ENCODE peak calls at places on chromosomes 5 and 9, in four cellular contexts. E, I, W and J are unnamed samples. For H3K4me1, the result is how much of the 10 kb centered on the place peaks cover.

GRCh38 chr5:83400712-83401111 is 70.8 kb upstream of the VCAN start:
- DNase-seq in W (no peak), I (no peak), E (no peak), J (no peak)

GRCh38 chr5:167951121-167951520 is 340.3 kb upstream of the WWC1 start:
- DNase-seq in E (no peak), I (no peak), W (no peak), J (no peak)

GRCh38 chr9:17799383-17799782 is 220.5 kb downstream of the SH3GL2 start:
- DNase-seq in W (no peak), I (no peak), E (no peak), J (no peak)

GRCh38 chr9:93112116-93112863 is 16.3 kb downstream of the CARD19 start:
- DNase-seq in W (no peak), E (no peak), I (no peak), J (peak)

GRCh38 chr5:136620016-136620419 is 254.7 kb upstream of the TRPC7 start:
- DNase-seq in E (no peak), I (no peak), W (no peak), J (no peak)

GRCh38 chr5:138951986-138952735 is 77.0 kb upstream of the LRRTM2 start:
- DNase-seq in E (no peak), W (no peak), I (no peak), J (no peak)

GRCh38 chr5:179801304-179802206 is 5.1 kb downstream of the MGAT4B start:
- DNase-seq in I (peak), W (peak), E (peak), J (peak)

GRCh38 chr5:132807163-132807838 is 5.8 kb upstream of the SOWAHA start:
- DNase-seq in E (peak), W (no peak), I (peak), J (no peak)

GRCh38 chr5:154138701-154139100 is 51.8 kb upstream of the GALNT10 start:
- DNase-seq in I (peak), W (no peak), E (no peak), J (peak)

GRCh38 chr9:121529237-121529987 is 29.8 kb upstream of the GGTA1 start:
- DNase-seq in W (peak), E (no peak), I (peak), J (peak)

GRCh38 chr5:64958757-64959391 is 190.1 kb downstream of the CWC27 start:
- DNase-seq in W (no peak), I (no peak), E (peak), J (no peak)

GRCh38 chr9:137295313-137296213 is 6.5 kb downstream of the NRARP start:
- DNase-seq in W (no peak), E (peak), I (no peak), J (no peak)

GRCh38 chr5:176355400-176356178 is 6.0 kb downstream of the KIAA1191 start:
- DNase-seq in I (no peak), E (no peak), W (no peak), J (no peak)
- TF ChIP-seq CTCF in I (no peak), E (no peak), W (no peak), J (no peak)

DNA sequence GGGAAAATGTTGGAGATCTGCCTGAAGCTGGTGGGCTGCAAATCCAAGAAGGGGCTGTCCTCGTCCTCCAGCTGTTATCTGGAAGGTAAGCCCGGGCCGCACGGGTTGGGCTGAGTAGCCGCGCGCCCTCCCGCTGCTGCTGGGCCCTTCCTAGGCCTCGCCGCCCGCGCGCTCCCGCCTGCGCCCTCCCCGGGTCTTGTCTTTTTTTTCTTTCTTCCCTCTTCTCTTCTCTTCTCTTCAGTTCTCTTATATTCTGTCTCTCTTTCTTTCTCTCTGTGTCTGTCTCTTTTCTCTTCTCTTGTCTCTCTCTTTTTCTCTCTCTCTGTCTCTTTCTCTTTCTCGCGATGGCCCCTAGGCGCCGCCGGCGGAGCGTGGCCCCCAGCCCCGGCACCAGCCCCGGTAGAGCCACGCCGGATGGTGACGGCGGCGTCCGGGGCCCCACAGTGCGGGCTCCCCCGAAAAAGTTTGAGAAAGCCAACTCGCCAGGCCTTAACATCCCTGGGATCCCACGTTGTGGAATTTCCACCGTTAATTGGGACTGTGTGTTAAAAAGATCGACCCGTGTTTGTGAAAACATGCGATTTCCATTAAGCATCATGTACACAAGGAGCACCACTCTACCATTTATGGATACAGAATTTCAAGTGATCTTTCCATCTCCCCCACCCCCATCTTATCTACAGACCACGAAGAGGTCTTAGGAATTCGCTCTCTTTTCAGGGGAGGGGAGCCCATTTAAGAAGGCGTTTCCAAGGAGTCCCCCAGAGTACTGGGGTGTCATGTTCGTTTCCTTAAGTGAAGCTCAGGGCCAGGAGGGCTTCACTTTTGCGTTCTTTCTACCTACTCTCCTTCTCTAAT is 616 bp downstream of the ABL1 start:
- DNase-seq in W (no peak), E (peak), I (peak), J (peak)
- H3K4me1 ChIP-seq in W (under half), E (under half), I (under half), J (under half)

DNA sequence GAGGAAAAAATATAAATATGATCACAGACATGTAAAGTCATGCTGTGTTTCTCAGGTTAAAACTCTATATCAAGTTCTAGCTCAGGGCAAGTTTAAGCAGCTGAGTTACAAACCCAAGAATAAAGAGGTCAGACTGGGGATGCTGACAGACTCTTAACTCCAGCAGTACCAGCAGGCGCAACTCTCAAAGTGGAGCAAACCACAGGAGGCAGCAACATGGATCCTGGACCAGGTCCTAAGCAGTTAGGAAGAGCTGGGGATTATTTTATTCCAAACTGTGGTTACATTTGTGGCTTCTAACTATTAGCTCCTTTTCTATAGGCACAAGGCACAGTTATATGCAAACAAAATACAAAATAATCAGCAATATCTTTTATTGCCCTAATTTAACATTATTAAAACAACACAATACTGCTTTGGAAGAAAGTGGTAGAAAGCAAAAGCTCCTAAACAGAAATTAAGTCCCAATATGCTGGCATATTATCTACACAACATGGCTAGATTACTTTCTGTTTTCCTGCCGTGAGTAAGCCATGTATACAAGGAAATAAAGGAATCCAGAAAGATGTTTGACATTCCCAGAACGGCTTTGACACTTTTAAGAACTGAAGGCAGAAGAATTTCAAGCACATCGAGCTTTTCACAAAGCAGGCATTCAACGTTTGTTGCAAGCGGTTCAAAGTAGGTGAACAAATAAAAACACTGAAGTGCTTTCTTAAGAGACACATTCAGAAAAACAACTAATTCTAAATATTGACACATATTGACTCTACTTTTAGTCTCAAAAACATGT is 378.8 kb upstream of the ZNF608 start:
- DNase-seq in E (peak), I (no peak), W (no peak), J (no peak)
- TF ChIP-seq CTCF in E (no peak), I (no peak), W (no peak), J (no peak)

DNA sequence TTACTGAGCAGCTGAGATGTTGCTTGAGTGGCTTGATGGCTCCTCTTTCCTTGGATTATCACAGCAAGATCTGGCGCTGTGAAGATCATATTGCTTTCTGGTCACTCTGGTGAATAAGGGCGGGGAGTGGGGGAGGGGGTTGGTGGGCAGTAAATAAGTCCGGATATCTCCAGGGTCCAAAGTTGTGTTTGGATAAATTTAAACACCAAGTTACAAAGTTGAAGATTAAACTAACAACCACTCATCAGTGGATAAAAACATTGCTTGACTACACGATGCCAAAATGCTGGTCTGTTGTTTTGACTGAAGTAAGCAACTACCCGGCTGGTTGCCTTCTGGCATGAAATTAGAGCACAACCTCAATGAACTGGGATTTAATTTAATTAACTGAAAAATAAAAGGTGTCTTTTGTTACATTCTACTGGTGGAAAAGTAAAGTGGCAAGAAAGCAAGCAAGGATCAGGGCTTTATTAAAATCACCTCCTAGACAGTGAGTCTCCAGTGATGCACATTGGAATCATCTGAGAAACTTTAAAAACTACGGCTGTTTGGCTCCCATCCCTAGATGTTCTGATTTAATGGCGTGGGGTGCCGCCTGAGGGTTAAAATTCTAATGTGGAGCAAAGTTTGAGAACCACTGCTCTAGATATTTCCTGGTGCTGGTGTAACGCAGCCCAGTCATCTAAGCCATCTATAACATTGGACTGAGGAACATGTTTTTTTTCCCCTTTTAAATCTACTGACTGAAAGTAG is 86.7 kb upstream of the AGXT2 start:
- DNase-seq in E (no peak), I (peak), W (no peak), J (no peak)
- H3K4me1 ChIP-seq in E (under half), I (under half), W (under half), J (under half)

GRCh38 chr5:32444946-32445758 is 612 bp upstream of the ZFR start:
- DNase-seq in I (no peak), E (no peak), W (no peak), J (no peak)
- TF ChIP-seq CTCF in I (no peak), E (no peak), W (no peak), J (no peak)

GRCh38 chr5:10500669-10501068 is 59.0 kb downstream of the ROPN1L start:
- DNase-seq in I (no peak), W (no peak), E (no peak), J (no peak)

GRCh38 chr5:10498350-10498749 is 56.7 kb downstream of the ROPN1L start:
- DNase-seq in E (no peak), I (no peak), W (no peak), J (no peak)

GRCh38 chr5:10501554-10502075 is 59.9 kb downstream of the ROPN1L start:
- DNase-seq in E (no peak), W (no peak), I (no peak), J (no peak)

GRCh38 chr5:10499066-10499465 is 57.4 kb downstream of the ROPN1L start:
- DNase-seq in E (no peak), I (no peak), W (no peak), J (no peak)

DNA sequence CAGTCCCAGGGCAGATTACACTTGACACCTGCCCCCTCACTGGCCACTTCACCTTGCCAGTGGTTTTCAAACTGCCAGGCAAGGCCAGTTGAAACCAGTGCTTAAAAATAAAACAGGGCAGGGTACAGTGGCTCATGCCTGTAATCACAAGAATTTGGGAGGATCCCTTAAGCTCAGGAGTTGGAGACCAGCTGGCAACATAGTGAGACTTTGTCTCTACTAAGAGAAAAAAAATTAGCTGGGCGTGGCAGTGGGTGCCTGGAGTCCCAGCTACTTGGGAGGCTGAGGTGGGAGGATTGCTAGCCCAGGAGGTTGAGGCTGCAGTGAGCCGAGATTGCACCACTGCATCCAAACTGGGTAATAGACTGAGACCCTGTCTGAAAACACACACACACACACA is 58.1 kb downstream of the ROPN1L start:
- DNase-seq in E (no peak), I (no peak), W (no peak), J (no peak)
- H3K4me1 ChIP-seq in E (under half), I (under half), W (under half), J (under half)